ENCODE peak calls at places on chromosome 6, in four cellular contexts. U, V, R and E are unnamed samples. For H3K4me1, the result is how much of the 10 kb centered on the place peaks cover.

GRCh38 chr6:17705428-17705777 is 1.3 kb downstream of the NUP153 start:
- DNase-seq in U (no peak), V (peak), R (peak), E (no peak)

GRCh38 chr6:33075568-33076405 is at the start of gene HLA-DPB1:
- DNase-seq in U (peak), V (peak), R (peak), E (peak)

GRCh38 chr6:17886891-17887290 is 100.5 kb downstream of the KIF13A start:
- DNase-seq in U (no peak), V (no peak), R (no peak), E (no peak)

GRCh38 chr6:152636675-152637421 is at the start of gene SYNE1:
- DNase-seq in U (no peak), V (peak), R (peak), E (no peak)

GRCh38 chr6:155967326-155967725 is 511.7 kb upstream of the NOX3 start:
- DNase-seq in U (no peak), V (no peak), R (no peak), E (no peak)

GRCh38 chr6:131894735-131895424 is 56.3 kb downstream of the CCN2 start:
- DNase-seq in U (no peak), V (no peak), R (no peak), E (no peak)

GRCh38 chr6:168157272-168158007 is 78.4 kb upstream of the FRMD1 start:
- DNase-seq in U (no peak), V (no peak), R (peak), E (no peak)

GRCh38 chr6:166173292-166173951 is 5.8 kb upstream of the TBXT start:
- DNase-seq in U (no peak), V (no peak), R (no peak), E (no peak)

GRCh38 chr6:170404697-170405096 is 98.1 kb downstream of the FAM120B start:
- DNase-seq in U (no peak), V (no peak), R (no peak), E (no peak)

GRCh38 chr6:68012822-68013221 is 622.3 kb upstream of the ADGRB3 start:
- DNase-seq in U (no peak), V (no peak), R (no peak), E (no peak)

GRCh38 chr6:166467436-166468000 is 84.8 kb upstream of the MPC1 start:
- DNase-seq in U (no peak), V (no peak), R (no peak), E (no peak)

GRCh38 chr6:29745386-29745785 is 22.2 kb downstream of the HLA-F start:
- DNase-seq in U (no peak), V (no peak), R (no peak), E (no peak)

GRCh38 chr6:32945953-32946352 is 5.1 kb upstream of the HLA-DMB start:
- DNase-seq in U (no peak), V (no peak), R (no peak), E (no peak)

GRCh38 chr6:142286088-142286409 is 15.8 kb upstream of the ADGRG6 start:
- DNase-seq in U (no peak), V (no peak), R (no peak), E (no peak)

GRCh38 chr6:157488058-157488457 is 107.1 kb downstream of the ZDHHC14 start:
- DNase-seq in U (no peak), V (no peak), R (no peak), E (no peak)

GRCh38 chr6:79784013-79784753 is 153.1 kb downstream of the SH3BGRL2 start:
- DNase-seq in U (no peak), V (no peak), R (no peak), E (no peak)

GRCh38 chr6:53179961-53180651 is 31.5 kb upstream of the GCM1 start:
- DNase-seq in U (peak), V (peak), R (peak), E (peak)

GRCh38 chr6:117188627-117189201 is 76.6 kb upstream of the VGLL2 start:
- DNase-seq in U (no peak), V (no peak), R (peak), E (no peak)

GRCh38 chr6:4188801-4189200 is 53.4 kb upstream of the ECI2 start:
- DNase-seq in U (no peak), V (no peak), R (no peak), E (no peak)

GRCh38 chr6:153125032-153125431 is 6.0 kb downstream of the RGS17 start:
- DNase-seq in U (no peak), V (no peak), R (no peak), E (no peak)

GRCh38 chr6:108497883-108498282 is 62.8 kb upstream of the FOXO3 start:
- DNase-seq in U (no peak), V (no peak), R (peak), E (no peak)

GRCh38 chr6:11248974-11249761 is 16.7 kb upstream of the NEDD9 start:
- DNase-seq in U (no peak), V (no peak), R (no peak), E (no peak)

GRCh38 chr6:159151266-159151855 is 17.8 kb upstream of the FNDC1 start:
- DNase-seq in U (peak), V (no peak), R (peak), E (peak)

GRCh38 chr6:12266571-12266970 is 23.6 kb upstream of the EDN1 start:
- DNase-seq in U (no peak), V (no peak), R (peak), E (no peak)

GRCh38 chr6:162962093-162962492 is 234.3 kb downstream of the PACRG start:
- DNase-seq in U (no peak), V (no peak), R (no peak), E (no peak)

GRCh38 chr6:77456531-77457248 is 6.6 kb downstream of the HTR1B start:
- DNase-seq in U (no peak), V (peak), R (peak), E (no peak)

GRCh38 chr6:137166247-137167098 is 7.0 kb downstream of the IL22RA2 start:
- DNase-seq in U (no peak), V (no peak), R (no peak), E (no peak)

GRCh38 chr6:124854338-124854922 is 107.8 kb upstream of the RNF217 start:
- DNase-seq in U (no peak), V (no peak), R (peak), E (no peak)

GRCh38 chr6:168456907-168457771 is 16.2 kb downstream of the SMOC2 start:
- DNase-seq in U (no peak), V (no peak), R (no peak), E (no peak)

GRCh38 chr6:134614606-134615485 is 296.9 kb upstream of the SGK1 start:
- DNase-seq in U (no peak), V (no peak), R (peak), E (no peak)

GRCh38 chr6:113995632-113996031 is 24.7 kb upstream of the HDAC2 start:
- DNase-seq in U (no peak), V (peak), R (peak), E (no peak)

GRCh38 chr6:54299542-54300269 is 8.5 kb upstream of the TINAG start:
- DNase-seq in U (no peak), V (no peak), R (peak), E (no peak)

GRCh38 chr6:165834613-165835259 is 171.7 kb upstream of the PDE10A start:
- DNase-seq in U (no peak), V (peak), R (no peak), E (no peak)

GRCh38 chr6:14228571-14228970 is 111.0 kb downstream of the CD83 start:
- DNase-seq in U (no peak), V (no peak), R (no peak), E (peak)

GRCh38 chr6:56683882-56684281 is 41.2 kb upstream of the DST start:
- DNase-seq in U (no peak), V (peak), R (peak), E (no peak)

GRCh38 chr6:11711644-11711993 is 67.0 kb downstream of the ADTRP start:
- DNase-seq in U (peak), V (no peak), R (peak), E (peak)

GRCh38 chr6:97401533-97401932 is 118.5 kb upstream of the MMS22L start:
- DNase-seq in U (no peak), V (no peak), R (no peak), E (no peak)

GRCh38 chr6:41494212-41495115 is 51.7 kb upstream of the FOXP4 start:
- DNase-seq in U (no peak), V (no peak), R (no peak), E (no peak)

GRCh38 chr6:118784641-118785164 is 109.2 kb upstream of the ASF1A start:
- DNase-seq in U (no peak), V (peak), R (no peak), E (no peak)

GRCh38 chr6:45704056-45704790 is 311.4 kb downstream of the CLIC5 start:
- DNase-seq in U (no peak), V (no peak), R (no peak), E (no peak)

GRCh38 chr6:15253107-15254073 is 7.5 kb downstream of the JARID2 start:
- DNase-seq in U (no peak), V (no peak), R (no peak), E (no peak)
- H3K4me1 ChIP-seq in U (half or more), V (under half), R (under half), E (half or more)

GRCh38 chr6:129644567-129645015 is 65.4 kb downstream of the ARHGAP18 start:
- DNase-seq in U (no peak), V (no peak), R (peak), E (no peak)

GRCh38 chr6:129646140-129646569 is 63.8 kb downstream of the ARHGAP18 start:
- DNase-seq in U (no peak), V (no peak), R (no peak), E (no peak)

GRCh38 chr6:129645371-129646139 is 64.4 kb downstream of the ARHGAP18 start:
- DNase-seq in U (no peak), V (no peak), R (peak), E (no peak)

GRCh38 chr6:129647044-129647443 is 62.9 kb downstream of the ARHGAP18 start:
- DNase-seq in U (no peak), V (no peak), R (no peak), E (no peak)

GRCh38 chr6:129646617-129647016 is 63.4 kb downstream of the ARHGAP18 start:
- DNase-seq in U (no peak), V (no peak), R (peak), E (no peak)
- H3K4me1 ChIP-seq in U (under half), V (under half), R (under half), E (under half)

DNA sequence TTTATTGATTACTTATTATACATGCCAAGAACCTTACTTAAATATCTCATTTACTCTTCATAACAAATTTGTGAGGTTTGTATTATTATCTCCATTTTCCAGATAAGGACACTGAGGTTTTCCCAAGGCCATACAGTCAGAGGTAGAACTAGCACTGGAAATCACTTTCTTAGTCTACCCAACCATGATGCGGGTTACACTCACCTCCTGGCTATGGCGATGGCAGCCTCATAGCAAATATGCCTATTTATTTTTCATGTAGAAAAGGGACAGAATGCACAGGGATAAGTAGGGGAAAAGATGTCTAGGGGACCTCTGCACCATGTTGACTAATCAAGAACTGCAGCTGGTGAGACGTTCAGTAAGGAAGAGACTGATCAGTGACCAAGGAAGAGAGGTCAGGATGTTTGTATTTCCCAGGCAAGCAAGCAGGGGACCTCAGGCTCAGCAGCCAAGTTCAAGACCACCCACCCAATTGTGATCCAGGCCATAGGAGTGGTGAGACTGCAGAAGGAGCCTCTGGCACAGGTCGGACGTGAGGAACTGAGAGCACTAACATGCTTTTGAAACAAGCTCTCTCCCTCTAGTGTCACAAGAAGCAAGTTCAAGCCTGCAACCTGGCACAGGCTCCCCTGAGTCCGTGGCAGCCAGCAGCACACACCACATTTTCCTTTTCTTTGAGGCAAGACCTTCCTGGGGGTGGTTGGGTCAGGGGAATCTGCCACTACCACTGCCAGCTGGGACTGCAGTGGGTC is 97.8 kb downstream of the GMPR start:
- DNase-seq in U (no peak), V (no peak), R (no peak), E (no peak)
- H3K4me1 ChIP-seq in U (under half), V (half or more), R (half or more), E (under half)

GRCh38 chr6:44678252-44678935 is 290.9 kb downstream of the CDC5L start:
- DNase-seq in U (no peak), V (no peak), R (no peak), E (no peak)
- H3K4me1 ChIP-seq in U (under half), V (under half), R (under half), E (under half)

GRCh38 chr6:110880651-110881050 is 6.1 kb downstream of the AMD1 start:
- DNase-seq in U (no peak), V (no peak), R (no peak), E (no peak)
- H3K4me1 ChIP-seq in U (half or more), V (half or more), R (half or more), E (half or more)

GRCh38 chr6:42782689-42783176 is 881 bp downstream of the BICRAL start:
- DNase-seq in U (peak), V (peak), R (peak), E (peak)
- H3K4me1 ChIP-seq in U (half or more), V (under half), R (under half), E (under half)

GRCh38 chr6:139156571-139156970 is 21.7 kb downstream of the HECA start:
- DNase-seq in U (no peak), V (no peak), R (no peak), E (no peak)

GRCh38 chr6:139153876-139154275 is 19.0 kb downstream of the HECA start:
- DNase-seq in U (no peak), V (no peak), R (peak), E (no peak)

GRCh38 chr6:139154885-139155547 is 20.1 kb downstream of the HECA start:
- DNase-seq in U (no peak), V (no peak), R (no peak), E (no peak)

GRCh38 chr6:139159016-139159415 is 24.1 kb downstream of the HECA start:
- DNase-seq in U (no peak), V (no peak), R (no peak), E (no peak)

DNA sequence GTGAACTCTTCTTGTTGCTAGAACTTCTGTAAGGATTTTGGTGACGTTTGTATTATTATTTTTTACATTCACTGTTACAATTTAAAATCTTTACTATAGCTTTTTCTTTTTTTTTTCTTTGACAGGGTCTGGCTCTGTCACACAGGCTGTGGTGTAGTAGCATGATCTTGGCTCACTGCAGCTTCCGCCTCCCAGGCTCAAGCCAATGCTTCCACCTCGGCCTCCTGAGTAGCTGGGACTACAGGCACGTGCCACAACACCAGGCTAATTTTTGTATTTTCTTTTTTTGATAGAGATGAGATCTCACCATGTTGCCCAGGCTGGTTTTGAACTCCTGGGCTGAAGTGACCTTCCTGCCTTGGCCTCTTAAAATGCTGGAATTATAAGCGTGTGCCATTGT is 21.2 kb downstream of the HECA start:
- DNase-seq in U (no peak), V (no peak), R (no peak), E (no peak)
- H3K4me1 ChIP-seq in U (half or more), V (half or more), R (under half), E (half or more)

GRCh38 chr6:16473908-16474791 is 235.8 kb downstream of the GMPR start:
- DNase-seq in U (peak), V (no peak), R (no peak), E (peak)

GRCh38 chr6:16473184-16473907 is 235.0 kb downstream of the GMPR start:
- DNase-seq in U (peak), V (no peak), R (no peak), E (no peak)

GRCh38 chr6:16471898-16472297 is 233.5 kb downstream of the GMPR start:
- DNase-seq in U (no peak), V (no peak), R (no peak), E (no peak)

GRCh38 chr6:16471222-16471784 is 232.9 kb downstream of the GMPR start:
- DNase-seq in U (no peak), V (no peak), R (peak), E (no peak)

GRCh38 chr6:16472349-16473069 is 234.1 kb downstream of the GMPR start:
- DNase-seq in U (no peak), V (no peak), R (peak), E (no peak)
- H3K4me1 ChIP-seq in U (half or more), V (under half), R (under half), E (under half)

GRCh38 chr6:44625996-44626395 is 238.5 kb downstream of the CDC5L start:
- DNase-seq in U (no peak), V (no peak), R (no peak), E (no peak)
- H3K4me1 ChIP-seq in U (under half), V (under half), R (under half), E (under half)

GRCh38 chr6:16684195-16684689 is 77.0 kb downstream of the ATXN1 start:
- DNase-seq in U (no peak), V (no peak), R (peak), E (no peak)
- H3K4me1 ChIP-seq in U (half or more), V (under half), R (under half), E (under half)